ENCODE peak calls at places on chromosomes 13 and 19, in eight cellular contexts. One of them, this sample, is unnamed.

GRCh38 chr13:25203256-25203794 is 31.2 kb upstream of the AMER2 start:
- DNase-seq in frontal cortex: no peak
- DNase-seq in gastrocnemius medialis: no peak
- DNase-seq in fibroblast of the aortic adventitia: no peak
- DNase-seq in neural crest cell: no peak
- DNase-seq in activated T-cell treated with anti-CD3 and anti-CD28 coated beads, Interleukin-2, amount 50 U/mL, for 72 hours: no peak
- DNase-seq in WTC11: no peak
- DNase-seq in foreskin fibroblast: no peak
- DNase-seq in this sample: peak; percentile 22

GRCh38 chr13:21010621-21011020 is 50.8 kb downstream of the LATS2 start:
- DNase-seq in frontal cortex: no peak
- DNase-seq in gastrocnemius medialis: no peak
- DNase-seq in fibroblast of the aortic adventitia: peak; percentile 30
- DNase-seq in neural crest cell: no peak
- DNase-seq in activated T-cell treated with anti-CD3 and anti-CD28 coated beads, Interleukin-2, amount 50 U/mL, for 72 hours: no peak
- DNase-seq in WTC11: no peak
- DNase-seq in foreskin fibroblast: no peak
- DNase-seq in this sample: peak; percentile 66

GRCh38 chr19:35995655-35995993 is 636 bp downstream of the SDHAF1 start:
- DNase-seq in frontal cortex: no peak
- DNase-seq in gastrocnemius medialis: no peak
- DNase-seq in fibroblast of the aortic adventitia: peak; percentile 25
- DNase-seq in neural crest cell: no peak
- DNase-seq in activated T-cell treated with anti-CD3 and anti-CD28 coated beads, Interleukin-2, amount 50 U/mL, for 72 hours: peak; percentile 58
- DNase-seq in WTC11: peak; percentile 76
- DNase-seq in foreskin fibroblast: peak; percentile 56
- DNase-seq in this sample: peak; percentile 82

GRCh38 chr19:21082011-21082975 is at the start of gene ZNF714:
- DNase-seq in frontal cortex: peak; percentile 47
- DNase-seq in gastrocnemius medialis: peak; percentile 85
- DNase-seq in fibroblast of the aortic adventitia: peak; percentile 80
- DNase-seq in neural crest cell: peak; percentile 73
- DNase-seq in activated T-cell treated with anti-CD3 and anti-CD28 coated beads, Interleukin-2, amount 50 U/mL, for 72 hours: peak; percentile 88
- DNase-seq in WTC11: peak; percentile 92
- DNase-seq in foreskin fibroblast: peak; percentile 95
- DNase-seq in this sample: peak; percentile 99

GRCh38 chr19:10013834-10014618 is 743 bp downstream of the RDH8 start:
- DNase-seq in frontal cortex: no peak
- DNase-seq in gastrocnemius medialis: no peak
- DNase-seq in fibroblast of the aortic adventitia: no peak
- DNase-seq in neural crest cell: no peak
- DNase-seq in activated T-cell treated with anti-CD3 and anti-CD28 coated beads, Interleukin-2, amount 50 U/mL, for 72 hours: no peak
- DNase-seq in WTC11: no peak
- DNase-seq in foreskin fibroblast: no peak
- DNase-seq in this sample: no peak

GRCh38 chr19:14536926-14537692 is 7.7 kb downstream of the TECR start:
- DNase-seq in frontal cortex: no peak
- DNase-seq in gastrocnemius medialis: peak; percentile 48
- DNase-seq in fibroblast of the aortic adventitia: peak; percentile 61
- DNase-seq in neural crest cell: peak; percentile 44
- DNase-seq in activated T-cell treated with anti-CD3 and anti-CD28 coated beads, Interleukin-2, amount 50 U/mL, for 72 hours: peak; percentile 53
- DNase-seq in WTC11: peak; percentile 96
- DNase-seq in foreskin fibroblast: peak; percentile 52
- DNase-seq in this sample: peak; percentile 99

GRCh38 chr19:10421240-10421948 is 1.1 kb downstream of the PDE4A start:
- DNase-seq in frontal cortex: no peak
- DNase-seq in gastrocnemius medialis: no peak
- DNase-seq in fibroblast of the aortic adventitia: no peak
- DNase-seq in neural crest cell: no peak
- DNase-seq in activated T-cell treated with anti-CD3 and anti-CD28 coated beads, Interleukin-2, amount 50 U/mL, for 72 hours: peak; percentile 47
- DNase-seq in WTC11: no peak
- DNase-seq in foreskin fibroblast: no peak
- DNase-seq in this sample: no peak

GRCh38 chr19:42207767-42208259 is 9.7 kb downstream of the DEDD2 start:
- DNase-seq in frontal cortex: no peak
- DNase-seq in gastrocnemius medialis: no peak
- DNase-seq in fibroblast of the aortic adventitia: peak; percentile 62
- DNase-seq in neural crest cell: no peak
- DNase-seq in activated T-cell treated with anti-CD3 and anti-CD28 coated beads, Interleukin-2, amount 50 U/mL, for 72 hours: no peak
- DNase-seq in WTC11: no peak
- DNase-seq in foreskin fibroblast: peak; percentile 79
- DNase-seq in this sample: no peak

GRCh38 chr13:38872693-38873092 is 117.9 kb downstream of the STOML3 start:
- DNase-seq in frontal cortex: peak; percentile 8
- DNase-seq in gastrocnemius medialis: peak; percentile 65
- DNase-seq in fibroblast of the aortic adventitia: peak; percentile 22
- DNase-seq in neural crest cell: peak; percentile 65
- DNase-seq in activated T-cell treated with anti-CD3 and anti-CD28 coated beads, Interleukin-2, amount 50 U/mL, for 72 hours: peak; percentile 30
- DNase-seq in WTC11: peak; percentile 74
- DNase-seq in foreskin fibroblast: peak; percentile 11
- DNase-seq in this sample: peak; percentile 81

GRCh38 chr19:57321164-57321563 is 892 bp downstream of the ZNF543 start:
- DNase-seq in frontal cortex: no peak
- DNase-seq in gastrocnemius medialis: no peak
- DNase-seq in fibroblast of the aortic adventitia: no peak
- DNase-seq in neural crest cell: no peak
- DNase-seq in activated T-cell treated with anti-CD3 and anti-CD28 coated beads, Interleukin-2, amount 50 U/mL, for 72 hours: no peak
- DNase-seq in WTC11: no peak
- DNase-seq in foreskin fibroblast: no peak
- DNase-seq in this sample: no peak

GRCh38 chr19:38869836-38870607 is 8.1 kb downstream of the RINL start:
- DNase-seq in frontal cortex: peak; percentile 73
- DNase-seq in gastrocnemius medialis: peak; percentile 79
- DNase-seq in fibroblast of the aortic adventitia: peak; percentile 55
- DNase-seq in neural crest cell: peak; percentile 61
- DNase-seq in activated T-cell treated with anti-CD3 and anti-CD28 coated beads, Interleukin-2, amount 50 U/mL, for 72 hours: peak; percentile 95
- DNase-seq in WTC11: peak; percentile 89
- DNase-seq in foreskin fibroblast: peak; percentile 83
- DNase-seq in this sample: peak; percentile 90

GRCh38 chr13:77859450-77859849 is 59.2 kb downstream of the EDNRB start:
- DNase-seq in frontal cortex: no peak
- DNase-seq in gastrocnemius medialis: peak; percentile 34
- DNase-seq in fibroblast of the aortic adventitia: peak; percentile 67
- DNase-seq in neural crest cell: no peak
- DNase-seq in activated T-cell treated with anti-CD3 and anti-CD28 coated beads, Interleukin-2, amount 50 U/mL, for 72 hours: no peak
- DNase-seq in WTC11: no peak
- DNase-seq in foreskin fibroblast: peak; percentile 2
- DNase-seq in this sample: no peak

GRCh38 chr13:72565893-72566292 is 161.5 kb downstream of the MZT1 start:
- DNase-seq in frontal cortex: no peak
- DNase-seq in gastrocnemius medialis: no peak
- DNase-seq in fibroblast of the aortic adventitia: peak; percentile 3
- DNase-seq in neural crest cell: no peak
- DNase-seq in activated T-cell treated with anti-CD3 and anti-CD28 coated beads, Interleukin-2, amount 50 U/mL, for 72 hours: no peak
- DNase-seq in WTC11: no peak
- DNase-seq in foreskin fibroblast: peak; percentile 1
- DNase-seq in this sample: peak; percentile 35

GRCh38 chr19:29850482-29850881 is 38.7 kb downstream of the CCNE1 start:
- DNase-seq in frontal cortex: no peak
- DNase-seq in gastrocnemius medialis: no peak
- DNase-seq in fibroblast of the aortic adventitia: no peak
- DNase-seq in neural crest cell: no peak
- DNase-seq in activated T-cell treated with anti-CD3 and anti-CD28 coated beads, Interleukin-2, amount 50 U/mL, for 72 hours: no peak
- DNase-seq in WTC11: no peak
- DNase-seq in foreskin fibroblast: no peak
- DNase-seq in this sample: no peak

GRCh38 chr19:41192574-41193419 is at the start of gene CYP2S1:
- DNase-seq in frontal cortex: no peak
- DNase-seq in gastrocnemius medialis: no peak
- DNase-seq in fibroblast of the aortic adventitia: peak; percentile 39
- DNase-seq in neural crest cell: no peak
- DNase-seq in activated T-cell treated with anti-CD3 and anti-CD28 coated beads, Interleukin-2, amount 50 U/mL, for 72 hours: peak; percentile 32
- DNase-seq in WTC11: peak; percentile 78
- DNase-seq in foreskin fibroblast: peak; percentile 27
- DNase-seq in this sample: peak; percentile 87

GRCh38 chr19:50223439-50223716 is 20.0 kb downstream of the MYH14 start:
- DNase-seq in frontal cortex: no peak
- DNase-seq in gastrocnemius medialis: no peak
- DNase-seq in fibroblast of the aortic adventitia: no peak
- DNase-seq in neural crest cell: no peak
- DNase-seq in activated T-cell treated with anti-CD3 and anti-CD28 coated beads, Interleukin-2, amount 50 U/mL, for 72 hours: no peak
- DNase-seq in WTC11: no peak
- DNase-seq in foreskin fibroblast: no peak
- DNase-seq in this sample: no peak

GRCh38 chr13:113398963-113399754 is 35.2 kb upstream of the GRTP1 start:
- DNase-seq in frontal cortex: no peak
- DNase-seq in gastrocnemius medialis: peak; percentile 28
- DNase-seq in fibroblast of the aortic adventitia: peak; percentile 19
- DNase-seq in neural crest cell: no peak
- DNase-seq in activated T-cell treated with anti-CD3 and anti-CD28 coated beads, Interleukin-2, amount 50 U/mL, for 72 hours: no peak
- DNase-seq in WTC11: peak; percentile 26
- DNase-seq in foreskin fibroblast: peak; percentile 56
- DNase-seq in this sample: peak; percentile 56

GRCh38 chr13:89066868-89067466 is 1395.8 kb downstream of the SLITRK5 start:
- DNase-seq in frontal cortex: no peak
- DNase-seq in gastrocnemius medialis: no peak
- DNase-seq in fibroblast of the aortic adventitia: peak; percentile 31
- DNase-seq in neural crest cell: peak; percentile 14
- DNase-seq in activated T-cell treated with anti-CD3 and anti-CD28 coated beads, Interleukin-2, amount 50 U/mL, for 72 hours: peak; percentile 3
- DNase-seq in WTC11: peak; percentile 18
- DNase-seq in foreskin fibroblast: no peak
- DNase-seq in this sample: peak; percentile 70

GRCh38 chr13:24264976-24265375 is 44.4 kb upstream of the C1QTNF9 start:
- DNase-seq in frontal cortex: no peak
- DNase-seq in gastrocnemius medialis: no peak
- DNase-seq in fibroblast of the aortic adventitia: no peak
- DNase-seq in neural crest cell: no peak
- DNase-seq in activated T-cell treated with anti-CD3 and anti-CD28 coated beads, Interleukin-2, amount 50 U/mL, for 72 hours: peak; percentile 90
- DNase-seq in WTC11: no peak
- DNase-seq in foreskin fibroblast: no peak
- DNase-seq in this sample: no peak

GRCh38 chr13:43614063-43614462 is 172.7 kb downstream of the ENOX1 start:
- DNase-seq in frontal cortex: no peak
- DNase-seq in gastrocnemius medialis: no peak
- DNase-seq in fibroblast of the aortic adventitia: no peak
- DNase-seq in neural crest cell: no peak
- DNase-seq in activated T-cell treated with anti-CD3 and anti-CD28 coated beads, Interleukin-2, amount 50 U/mL, for 72 hours: no peak
- DNase-seq in WTC11: no peak
- DNase-seq in foreskin fibroblast: no peak
- DNase-seq in this sample: no peak

GRCh38 chr13:105139380-105140285 is 1395.8 kb downstream of the EFNB2 start:
- DNase-seq in frontal cortex: no peak
- DNase-seq in gastrocnemius medialis: peak; percentile 11
- DNase-seq in fibroblast of the aortic adventitia: peak; percentile 0
- DNase-seq in neural crest cell: no peak
- DNase-seq in activated T-cell treated with anti-CD3 and anti-CD28 coated beads, Interleukin-2, amount 50 U/mL, for 72 hours: peak; percentile 69
- DNase-seq in WTC11: peak; percentile 11
- DNase-seq in foreskin fibroblast: no peak
- DNase-seq in this sample: no peak